ENCODE peak calls at places on chromosomes 5 and 9, in five cellular contexts. R is HepG2, L is GM12878, Y is K562, F is H1. T is an unnamed sample. For H3K4me1, the result is how much of the 10 kb centered on the place peaks cover.

GRCh38 chr5:111691914-111692313 is 65.1 kb downstream of the NREP start:
- DNase-seq in R (no peak), L (no peak), Y (no peak), F (no peak), T (no peak)

GRCh38 chr9:134928796-134929559 is 11.3 kb upstream of the FCN1 start:
- DNase-seq in R (no peak), L (no peak), Y (peak), F (no peak), T (no peak)

GRCh38 chr5:16539169-16539666 is 73.6 kb upstream of the ZNF622 start:
- DNase-seq in R (peak), L (no peak), Y (no peak), F (no peak), T (peak)

GRCh38 chr5:137281201-137281600 is 217.9 kb downstream of the SPOCK1 start:
- DNase-seq in R (no peak), L (no peak), Y (no peak), F (no peak), T (no peak)

GRCh38 chr9:75995066-75995465 is 104.6 kb downstream of the PCSK5 start:
- DNase-seq in R (no peak), L (no peak), Y (no peak), F (no peak), T (no peak)

GRCh38 chr9:93642961-93643360 is 66.6 kb downstream of the PHF2 start:
- DNase-seq in R (no peak), L (no peak), Y (no peak), F (no peak), T (no peak)

GRCh38 chr5:159184858-159185381 is 24.4 kb downstream of the RNF145 start:
- DNase-seq in R (no peak), L (no peak), Y (no peak), F (no peak), T (no peak)

GRCh38 chr9:3879731-3880493 is 354.1 kb upstream of the RFX3 start:
- DNase-seq in R (no peak), L (no peak), Y (no peak), F (no peak), T (no peak)

GRCh38 chr5:129094924-129095797 is 612 bp downstream of the ISOC1 start:
- DNase-seq in R (peak), L (peak), Y (peak), F (peak), T (peak)

GRCh38 chr5:123454236-123454911 is 31.2 kb upstream of the CEP120 start:
- DNase-seq in R (no peak), L (no peak), Y (no peak), F (no peak), T (no peak)

GRCh38 chr9:96140401-96141180 is 161.4 kb downstream of the HSD17B3 start:
- DNase-seq in R (no peak), L (no peak), Y (no peak), F (no peak), T (no peak)

GRCh38 chr9:111153973-111154590 is 115.8 kb upstream of the LPAR1 start:
- DNase-seq in R (no peak), L (no peak), Y (no peak), F (no peak), T (no peak)

GRCh38 chr9:12923472-12924009 is 148.7 kb downstream of the LURAP1L start:
- DNase-seq in R (no peak), L (no peak), Y (no peak), F (no peak), T (no peak)

GRCh38 chr9:120360046-120360445 is 219.9 kb downstream of the CDK5RAP2 start:
- DNase-seq in R (no peak), L (no peak), Y (no peak), F (no peak), T (no peak)

GRCh38 chr5:179871506-179871905 is 12.9 kb upstream of the MRNIP start:
- DNase-seq in R (no peak), L (no peak), Y (no peak), F (no peak), T (no peak)

GRCh38 chr9:3567988-3568387 is 42.2 kb upstream of the RFX3 start:
- DNase-seq in R (no peak), L (no peak), Y (no peak), F (no peak), T (no peak)

GRCh38 chr5:5881294-5881693 is 458.8 kb downstream of the ICE1 start:
- DNase-seq in R (no peak), L (no peak), Y (no peak), F (peak), T (no peak)

GRCh38 chr5:78495800-78496199 is 135.4 kb downstream of the SCAMP1 start:
- DNase-seq in R (no peak), L (no peak), Y (no peak), F (peak), T (no peak)

GRCh38 chr5:31682847-31683246 is 43.9 kb downstream of the PDZD2 start:
- DNase-seq in R (no peak), L (no peak), Y (no peak), F (no peak), T (no peak)

GRCh38 chr5:14782591-14782990 is 89.0 kb downstream of the ANKH start:
- DNase-seq in R (no peak), L (no peak), Y (no peak), F (no peak), T (no peak)

GRCh38 chr9:127292415-127292814 is 27.8 kb downstream of the GARNL3 start:
- DNase-seq in R (no peak), L (no peak), Y (no peak), F (no peak), T (no peak)

GRCh38 chr9:112355305-112355953 is 22.0 kb upstream of the PTBP3 start:
- DNase-seq in R (no peak), L (no peak), Y (no peak), F (no peak), T (no peak)

GRCh38 chr5:61252643-61252925 is 79.5 kb upstream of the ZSWIM6 start:
- DNase-seq in R (no peak), L (no peak), Y (no peak), F (no peak), T (no peak)

GRCh38 chr9:34047864-34048729 is 590 bp downstream of the UBAP2 start:
- DNase-seq in R (peak), L (no peak), Y (peak), F (no peak), T (peak)

GRCh38 chr9:3528466-3528865 is 2.7 kb upstream of the RFX3 start:
- DNase-seq in R (no peak), L (peak), Y (peak), F (no peak), T (no peak)

GRCh38 chr9:16002816-16003215 is 450.0 kb downstream of the CCDC171 start:
- DNase-seq in R (no peak), L (no peak), Y (no peak), F (no peak), T (no peak)

GRCh38 chr9:89010526-89011089 is 19.3 kb downstream of the S1PR3 start:
- DNase-seq in R (no peak), L (no peak), Y (no peak), F (no peak), T (no peak)

GRCh38 chr9:89008346-89009048 is 17.2 kb downstream of the S1PR3 start:
- DNase-seq in R (no peak), L (no peak), Y (no peak), F (peak), T (no peak)

GRCh38 chr9:89007568-89007967 is 16.3 kb downstream of the S1PR3 start:
- DNase-seq in R (no peak), L (no peak), Y (no peak), F (peak), T (no peak)

GRCh38 chr9:89010056-89010455 is 18.8 kb downstream of the S1PR3 start:
- DNase-seq in R (no peak), L (no peak), Y (no peak), F (no peak), T (no peak)

DNA sequence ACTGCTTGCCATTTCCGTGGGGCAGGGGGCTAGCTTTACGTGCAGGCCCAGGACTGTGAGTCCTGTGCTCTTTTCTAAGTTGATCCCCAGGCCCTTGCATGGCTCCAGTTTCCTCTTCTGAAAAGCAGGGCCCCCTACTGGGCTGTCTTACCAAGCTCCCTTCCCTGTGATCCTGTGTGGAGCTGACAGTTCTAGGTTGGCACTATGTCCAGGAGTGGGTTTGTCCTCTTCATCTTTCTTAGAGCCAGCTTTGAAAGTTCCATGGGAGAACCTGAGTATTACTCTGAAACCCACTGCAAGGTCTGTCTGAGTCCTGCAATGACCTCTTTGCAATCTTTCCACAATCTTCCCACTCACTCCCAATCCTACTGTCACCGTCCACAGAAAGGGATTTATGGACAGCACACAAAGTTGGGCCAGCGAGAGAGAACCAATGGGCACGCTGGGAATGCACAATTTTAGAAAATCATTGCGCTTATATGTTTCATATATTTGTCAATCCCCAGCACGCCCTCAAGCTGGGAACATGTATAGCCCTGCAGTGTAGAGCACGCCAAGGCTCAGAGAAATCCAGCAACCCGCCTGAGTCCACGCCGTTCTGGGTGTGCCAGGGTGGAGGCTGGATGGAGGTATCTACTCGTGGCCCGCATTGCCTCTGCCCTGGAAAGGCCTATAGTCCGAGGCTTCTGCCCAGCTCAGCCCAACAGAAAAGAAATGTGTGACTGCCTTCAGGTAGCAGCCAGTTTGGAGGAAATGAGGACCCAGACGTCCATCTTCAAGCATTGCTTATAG is 18.0 kb downstream of the S1PR3 start:
- DNase-seq in R (no peak), L (no peak), Y (no peak), F (no peak), T (no peak)
- H3K4me1 ChIP-seq in R (under half), L (under half), Y (under half), F (under half), T (under half)

DNA sequence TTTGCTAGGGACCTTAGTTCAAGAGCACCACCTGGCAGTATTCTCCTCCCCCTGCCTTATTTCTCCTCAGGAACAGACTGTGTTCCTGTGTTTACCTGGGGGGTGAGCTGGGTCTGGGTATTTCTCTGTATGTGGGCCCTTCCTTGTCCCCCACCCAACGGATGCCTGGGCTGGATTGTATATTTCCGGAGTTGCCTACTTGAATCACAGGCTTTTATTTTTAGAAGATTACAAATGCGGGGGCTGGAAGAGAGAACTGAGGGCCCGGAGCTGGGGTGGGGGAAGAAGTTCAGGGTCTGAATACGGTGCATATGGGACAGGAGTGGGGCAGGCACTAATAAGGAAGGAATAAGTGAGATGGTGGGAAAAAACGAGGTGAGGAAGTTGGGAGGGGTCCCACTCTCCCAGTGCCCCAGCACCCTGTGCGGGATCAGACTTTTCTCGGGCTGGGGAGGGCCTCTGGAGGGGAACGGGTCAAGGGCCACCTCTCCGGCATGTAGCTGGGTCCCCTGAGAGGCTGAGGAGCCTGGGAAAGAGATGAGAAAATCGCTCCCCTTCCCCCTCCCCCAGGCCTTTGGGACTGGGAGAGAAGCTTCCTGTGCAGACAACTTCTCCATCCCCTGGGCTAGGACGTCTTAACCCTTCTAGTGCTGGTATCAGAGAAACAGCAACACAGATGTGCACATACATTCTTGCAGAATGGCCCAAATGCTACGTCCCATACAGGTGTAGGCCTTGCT is 42.1 kb downstream of the PCDH1 start:
- DNase-seq in R (no peak), L (no peak), Y (no peak), F (no peak), T (no peak)
- TF ChIP-seq HDAC2 in R (no peak), L (no peak), Y (no peak), F (no peak), T (no peak)

GRCh38 chr5:134099939-134100282 is 14.6 kb upstream of the TCF7 start:
- DNase-seq in R (no peak), L (no peak), Y (no peak), F (no peak), T (no peak)

GRCh38 chr5:134098690-134099089 is 15.8 kb upstream of the TCF7 start:
- DNase-seq in R (peak), L (no peak), Y (no peak), F (no peak), T (no peak)

GRCh38 chr5:134100283-134101011 is 14.0 kb upstream of the TCF7 start:
- DNase-seq in R (no peak), L (peak), Y (no peak), F (peak), T (no peak)

GRCh38 chr5:134097221-134097620 is 17.3 kb upstream of the TCF7 start:
- DNase-seq in R (no peak), L (no peak), Y (no peak), F (no peak), T (no peak)

GRCh38 chr5:134099288-134099872 is 15.1 kb upstream of the TCF7 start:
- DNase-seq in R (no peak), L (no peak), Y (no peak), F (no peak), T (no peak)
- H3K4me1 ChIP-seq in R (half or more), L (half or more), Y (under half), F (under half), T (under half)

DNA sequence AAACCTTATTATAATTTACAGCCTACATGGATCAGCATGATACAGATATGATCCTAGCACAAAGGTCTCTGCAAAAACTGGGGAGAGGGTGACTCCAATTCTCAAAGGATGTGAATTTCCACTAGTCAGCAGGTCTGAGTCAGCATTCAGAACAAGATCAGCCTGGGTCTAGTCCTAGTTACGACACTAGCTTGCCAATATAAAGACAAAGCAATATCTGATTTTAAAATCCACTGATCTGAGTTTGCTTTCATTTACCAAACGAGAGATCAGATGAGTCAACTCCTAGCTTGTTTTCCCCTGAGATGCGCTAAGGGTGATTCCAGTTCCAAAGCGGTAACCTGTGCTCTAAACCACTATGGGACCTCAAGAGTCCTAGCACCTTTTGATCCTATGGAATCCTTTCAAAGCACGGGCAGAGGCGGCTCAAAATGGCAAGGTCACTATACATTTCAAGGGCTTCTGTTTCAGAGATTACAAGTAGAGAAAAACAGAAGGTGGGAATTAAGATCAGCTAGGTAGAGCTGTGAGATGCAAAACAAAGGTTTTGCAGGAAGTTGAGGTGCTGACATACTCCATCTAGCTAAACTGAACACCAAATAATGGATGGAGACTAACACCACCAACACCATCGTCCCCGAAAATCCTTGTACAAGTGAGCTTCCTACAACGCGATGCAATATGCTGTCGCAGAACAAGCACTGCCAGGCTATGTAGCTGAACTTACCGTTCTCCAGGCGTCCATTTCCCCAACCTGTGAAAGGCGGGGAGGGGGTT is 935 bp downstream of the SLC25A51 start:
- DNase-seq in R (peak), L (no peak), Y (peak), F (no peak), T (no peak)
- TF ChIP-seq HDAC2 in R (no peak), L (no peak), Y (no peak), F (no peak), T (no peak)

GRCh38 chr5:68240196-68240595 is 24.6 kb downstream of the PIK3R1 start:
- DNase-seq in R (no peak), L (no peak), Y (no peak), F (no peak), T (no peak)
- H3K4me1 ChIP-seq in R (half or more), L (under half), Y (under half), F (under half), T (under half)

DNA sequence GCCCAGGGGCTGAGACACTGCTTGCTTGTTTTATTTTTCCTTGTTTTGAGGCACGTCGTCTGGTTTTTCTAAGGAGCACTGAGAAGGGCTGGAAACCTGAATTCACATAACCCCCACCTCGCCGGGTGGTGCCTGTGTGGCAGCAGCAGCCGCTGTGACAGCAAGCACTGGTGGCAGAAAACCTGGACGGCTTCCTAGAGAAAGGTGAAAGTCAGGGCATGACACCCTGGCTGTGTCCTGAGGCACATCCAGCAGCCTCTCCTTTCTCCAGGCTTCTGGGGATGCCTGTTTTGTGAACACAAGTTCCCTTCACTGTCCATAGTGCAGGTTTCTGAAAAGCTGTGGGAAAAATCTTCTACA is 29.2 kb downstream of the MRPL36 start:
- DNase-seq in R (no peak), L (no peak), Y (no peak), F (no peak), T (no peak)
- TF ChIP-seq HDAC2 in R (no peak), L (no peak), Y (no peak), F (no peak), T (no peak)

T was measured in A549.